ENCODE peak calls at places on chromosomes 12 and 14, in four cellular contexts. X is WTC11, S is K562, U is GM12878. N is an unnamed sample.

GRCh38 chr14:72419226-72419625 is 474.7 kb downstream of the DPF3 start:
- DNase-seq in X (no peak), S (no peak), U (no peak), N (no peak)

GRCh38 chr14:26596722-26597030 is 1.2 kb downstream of the NOVA1 start:
- DNase-seq in X (peak), S (no peak), U (no peak), N (no peak)

GRCh38 chr12:13173012-13173441 is 23.5 kb upstream of the EMP1 start:
- DNase-seq in X (no peak), S (no peak), U (no peak), N (no peak)

GRCh38 chr12:22525426-22525825 is 18.9 kb downstream of the C2CD5 start:
- DNase-seq in X (no peak), S (no peak), U (no peak), N (no peak)

GRCh38 chr12:7503686-7504085 is at the start of gene CD163:
- DNase-seq in X (no peak), S (no peak), U (no peak), N (no peak)

GRCh38 chr12:133130808-133131128 is 341 bp downstream of the ZNF10 start:
- DNase-seq in X (peak), S (no peak), U (no peak), N (no peak)

GRCh38 chr12:12716151-12716844 is 870 bp upstream of the CDKN1B start:
- DNase-seq in X (no peak), S (no peak), U (no peak), N (peak)

GRCh38 chr12:4114986-4115385 is 158.6 kb upstream of the CCND2 start:
- DNase-seq in X (no peak), S (no peak), U (no peak), N (no peak)

GRCh38 chr12:52444647-52445595 is 7.0 kb downstream of the KRT6B start:
- DNase-seq in X (no peak), S (no peak), U (no peak), N (no peak)

GRCh38 chr12:80442426-80443222 is 1.4 kb upstream of the PTPRQ start:
- DNase-seq in X (no peak), S (no peak), U (no peak), N (peak)

GRCh38 chr12:121872546-121873223 is 14.0 kb upstream of the HPD start:
- DNase-seq in X (no peak), S (peak), U (no peak), N (no peak)

GRCh38 chr14:99158646-99159165 is 113.3 kb downstream of the BCL11B start:
- DNase-seq in X (no peak), S (no peak), U (no peak), N (no peak)

GRCh38 chr12:46556105-46556559 is 183.6 kb upstream of the SLC38A2 start:
- DNase-seq in X (no peak), S (no peak), U (no peak), N (peak)

GRCh38 chr14:68784298-68784910 is 8.5 kb downstream of the ZFP36L1 start:
- DNase-seq in X (no peak), S (no peak), U (no peak), N (peak)

GRCh38 chr14:65798216-65798615 is 385.7 kb downstream of the FUT8 start:
- DNase-seq in X (no peak), S (no peak), U (no peak), N (no peak)

GRCh38 chr14:59020382-59020781 is 168.1 kb upstream of the DAAM1 start:
- DNase-seq in X (no peak), S (peak), U (no peak), N (no peak)

GRCh38 chr12:104090685-104091084 is 26.4 kb downstream of the HCFC2 start:
- DNase-seq in X (no peak), S (peak), U (no peak), N (no peak)

GRCh38 chr14:56027916-56028637 is 90.1 kb upstream of the PELI2 start:
- DNase-seq in X (no peak), S (no peak), U (no peak), N (no peak)

GRCh38 chr12:11862794-11863193 is 207.9 kb upstream of the BCL2L14 start:
- DNase-seq in X (no peak), S (no peak), U (no peak), N (no peak)

GRCh38 chr12:110585231-110585799 is 2.2 kb upstream of the PPTC7 start:
- DNase-seq in X (no peak), S (no peak), U (no peak), N (no peak)

GRCh38 chr12:19643635-19644034 is 204.3 kb downstream of the AEBP2 start:
- DNase-seq in X (no peak), S (no peak), U (no peak), N (peak)

GRCh38 chr14:83463500-83464098 is 1929.9 kb upstream of the SEL1L start:
- DNase-seq in X (peak), S (peak), U (no peak), N (peak)

GRCh38 chr14:99282261-99283050 is 10.5 kb upstream of the BCL11B start:
- DNase-seq in X (no peak), S (no peak), U (no peak), N (no peak)

GRCh38 chr12:115956674-115957073 is 320.8 kb downstream of the MED13L start:
- DNase-seq in X (no peak), S (no peak), U (no peak), N (no peak)

GRCh38 chr12:14113031-14113430 is 131.6 kb upstream of the GRIN2B start:
- DNase-seq in X (no peak), S (no peak), U (no peak), N (no peak)

GRCh38 chr14:22715186-22715812 is 51.2 kb upstream of the OXA1L start:
- DNase-seq in X (no peak), S (peak), U (no peak), N (no peak)

GRCh38 chr12:116659771-116660481 is 77.9 kb downstream of the SPRING1 start:
- DNase-seq in X (no peak), S (no peak), U (no peak), N (no peak)

GRCh38 chr12:127943481-127944210 is 323.3 kb upstream of the TMEM132C start:
- DNase-seq in X (no peak), S (no peak), U (no peak), N (no peak)

GRCh38 chr14:36396798-36397197 is 76.4 kb upstream of the MBIP start:
- DNase-seq in X (no peak), S (no peak), U (no peak), N (no peak)

GRCh38 chr12:65640489-65640901 is 183.8 kb upstream of the HMGA2 start:
- DNase-seq in X (no peak), S (no peak), U (no peak), N (no peak)

GRCh38 chr14:63972323-63972932 is 119.6 kb downstream of the SYNE2 start:
- DNase-seq in X (no peak), S (no peak), U (no peak), N (no peak)

GRCh38 chr12:92362785-92363184 is 217.1 kb upstream of the BTG1 start:
- DNase-seq in X (no peak), S (no peak), U (peak), N (no peak)

GRCh38 chr12:92365333-92365732 is 219.7 kb upstream of the BTG1 start:
- DNase-seq in X (no peak), S (no peak), U (peak), N (no peak)

GRCh38 chr12:92365836-92366235 is 220.2 kb upstream of the BTG1 start:
- DNase-seq in X (no peak), S (no peak), U (no peak), N (no peak)

GRCh38 chr12:92362109-92362508 is 216.5 kb upstream of the BTG1 start:
- DNase-seq in X (no peak), S (no peak), U (no peak), N (no peak)

GRCh38 chr12:92363295-92364146 is 217.9 kb upstream of the BTG1 start:
- DNase-seq in X (no peak), S (no peak), U (peak), N (no peak)
- TF ChIP-seq ETV6 in X (no peak), S (no peak), U (no peak), N (no peak)

DNA sequence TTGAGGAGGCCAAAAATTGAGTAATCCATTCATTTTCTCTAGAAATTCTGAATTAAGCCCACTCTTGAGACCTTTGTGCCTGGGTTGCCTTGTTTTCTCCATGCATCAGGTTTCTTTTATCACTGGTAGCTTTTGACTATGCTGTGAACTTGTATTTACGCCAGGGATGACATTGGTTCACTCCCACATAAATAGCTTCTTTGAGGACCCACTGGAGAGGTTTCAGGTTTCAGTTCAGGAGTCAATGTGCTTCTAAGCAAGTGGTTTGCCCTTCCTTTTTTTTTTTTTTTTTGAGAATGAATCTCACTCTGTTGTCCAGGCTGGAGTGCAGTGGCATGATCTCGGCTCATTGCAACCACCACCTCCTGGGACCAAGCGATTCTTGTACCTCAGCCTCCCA is 10.2 kb upstream of the SLC17A8 start:
- DNase-seq in X (no peak), S (no peak), U (no peak), N (peak)
- TF ChIP-seq CBFB in X (no peak), S (no peak), U (no peak), N (no peak)

DNA sequence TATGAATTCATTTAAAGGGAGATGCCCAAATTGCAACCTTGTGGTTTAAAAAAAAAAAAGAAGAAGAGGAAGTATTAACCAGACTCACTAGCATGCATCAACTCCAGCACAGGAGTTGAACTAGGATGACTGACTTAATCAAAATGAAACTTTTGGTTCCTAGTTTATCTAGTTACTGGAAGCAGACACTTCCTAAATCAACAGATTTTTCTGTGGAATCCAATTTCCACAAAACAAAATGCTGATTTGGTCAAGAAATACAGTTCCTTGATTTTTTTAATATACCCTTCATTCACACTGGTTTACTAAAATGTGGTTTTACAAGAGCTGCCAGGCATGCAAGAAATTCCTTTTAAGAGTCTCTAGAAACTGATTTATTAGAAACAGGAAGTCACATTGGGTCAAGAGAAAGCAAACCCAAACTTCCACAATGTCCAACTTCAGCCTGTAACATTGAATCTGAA is 41.6 kb downstream of the ITPR2 start:
- DNase-seq in X (no peak), S (no peak), U (peak), N (no peak)
- TF ChIP-seq ETV6 in X (no peak), S (no peak), U (no peak), N (no peak)

GRCh38 chr14:32564591-32564990 is 235.5 kb downstream of the AKAP6 start:
- DNase-seq in X (no peak), S (no peak), U (no peak), N (no peak)
- TF ChIP-seq CBFB in X (no peak), S (no peak), U (no peak), N (no peak)

GRCh38 chr12:32811686-32812392 is 56.1 kb upstream of the YARS2 start:
- DNase-seq in X (no peak), S (no peak), U (no peak), N (no peak)
- TF ChIP-seq ETV6 in X (no peak), S (no peak), U (no peak), N (no peak)

DNA sequence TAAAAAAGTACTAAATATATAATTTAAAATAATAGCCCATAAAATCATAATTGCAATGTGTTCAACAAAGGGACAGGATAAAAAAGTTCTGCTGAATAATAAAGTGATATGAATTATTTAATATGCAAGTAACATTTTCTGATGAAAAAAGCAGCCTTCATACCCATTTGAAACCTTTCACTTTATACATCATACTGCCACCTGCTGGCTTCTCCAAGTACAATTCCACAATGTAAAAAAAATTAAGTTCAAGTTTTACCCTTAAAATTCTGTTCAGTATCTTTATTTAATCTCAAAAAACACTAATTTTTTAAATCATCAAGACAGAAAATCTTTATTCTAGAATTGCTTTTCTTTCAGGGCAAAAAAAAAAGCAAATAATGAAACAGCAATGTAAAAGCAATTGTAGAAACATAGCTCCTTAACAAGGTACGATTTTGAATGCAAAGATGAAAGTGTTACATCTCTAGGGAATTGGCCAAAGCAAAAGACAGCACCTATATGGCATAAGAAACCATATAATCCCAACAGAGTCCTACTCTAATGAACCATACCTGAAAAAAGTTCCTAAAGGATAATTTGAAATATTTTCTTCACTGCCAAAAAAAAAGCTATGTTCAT is 15.0 kb downstream of the MDM1 start:
- DNase-seq in X (no peak), S (peak), U (no peak), N (peak)
- TF ChIP-seq CBFB in X (no peak), S (no peak), U (no peak), N (no peak)

GRCh38 chr14:32738206-32738871 is 200.3 kb upstream of the NPAS3 start:
- DNase-seq in X (no peak), S (no peak), U (no peak), N (no peak)
- TF ChIP-seq ETV6 in X (no peak), S (no peak), U (no peak), N (no peak)

GRCh38 chr14:74684444-74684843 is 28.4 kb downstream of the AREL1 start:
- DNase-seq in X (no peak), S (no peak), U (peak), N (no peak)
- TF ChIP-seq CBFB in X (no peak), S (no peak), U (no peak), N (no peak)

GRCh38 chr12:49057888-49058287 is 2.7 kb downstream of the KMT2D start:
- DNase-seq in X (no peak), S (no peak), U (no peak), N (no peak)
- TF ChIP-seq ETV6 in X (no peak), S (no peak), U (no peak), N (no peak)

GRCh38 chr14:31362746-31363145 is 57.6 kb downstream of the HEATR5A start:
- DNase-seq in X (no peak), S (no peak), U (no peak), N (no peak)

GRCh38 chr14:31357279-31357678 is 63.1 kb downstream of the HEATR5A start:
- DNase-seq in X (no peak), S (no peak), U (no peak), N (no peak)

GRCh38 chr14:31363331-31364073 is 56.8 kb downstream of the HEATR5A start:
- DNase-seq in X (no peak), S (no peak), U (no peak), N (no peak)

GRCh38 chr14:31360919-31361662 is 59.3 kb downstream of the HEATR5A start:
- DNase-seq in X (no peak), S (no peak), U (no peak), N (no peak)
- TF ChIP-seq CBFB in X (no peak), S (no peak), U (no peak), N (no peak)